ENCODE peak calls at places on chromosomes 16 and 17, in ten cellular contexts. One of them, this sample, is unnamed.

GRCh38 chr17:82927661-82928601 is 88.1 kb upstream of the ZNF750 start:
- DNase-seq in nephron progenitor cell: no peak
- DNase-seq in esophagus squamous epithelium: no peak
- DNase-seq in uterus: no peak
- DNase-seq in lower lobe of right lung: peak
- DNase-seq in cardiac muscle cell: no peak
- DNase-seq in fibroblast of lung: peak
- DNase-seq in epithelial cell of proximal tubule: no peak
- DNase-seq in transverse colon: no peak
- DNase-seq in HFF-Myc: no peak
- DNase-seq in this sample: no peak

GRCh38 chr16:1612320-1613111 is at the start of gene CRAMP1:
- DNase-seq in nephron progenitor cell: peak
- DNase-seq in esophagus squamous epithelium: no peak
- DNase-seq in uterus: no peak
- DNase-seq in lower lobe of right lung: no peak
- DNase-seq in cardiac muscle cell: peak
- DNase-seq in fibroblast of lung: peak
- DNase-seq in epithelial cell of proximal tubule: no peak
- DNase-seq in transverse colon: peak
- DNase-seq in HFF-Myc: no peak
- DNase-seq in this sample: peak

GRCh38 chr17:18185832-18186231 is 2.2 kb downstream of the ALKBH5 start:
- DNase-seq in nephron progenitor cell: no peak
- DNase-seq in esophagus squamous epithelium: no peak
- DNase-seq in uterus: no peak
- DNase-seq in lower lobe of right lung: no peak
- DNase-seq in cardiac muscle cell: no peak
- DNase-seq in fibroblast of lung: peak
- DNase-seq in epithelial cell of proximal tubule: no peak
- DNase-seq in transverse colon: no peak
- DNase-seq in HFF-Myc: no peak
- DNase-seq in this sample: no peak

GRCh38 chr16:78659216-78659615 is 559.8 kb downstream of the WWOX start:
- DNase-seq in nephron progenitor cell: no peak
- DNase-seq in esophagus squamous epithelium: no peak
- DNase-seq in uterus: no peak
- DNase-seq in lower lobe of right lung: no peak
- DNase-seq in cardiac muscle cell: no peak
- DNase-seq in fibroblast of lung: no peak
- DNase-seq in epithelial cell of proximal tubule: no peak
- DNase-seq in transverse colon: no peak
- DNase-seq in HFF-Myc: no peak
- DNase-seq in this sample: no peak

GRCh38 chr17:79041041-79041570 is 17.1 kb downstream of the C1QTNF1 start:
- DNase-seq in nephron progenitor cell: no peak
- DNase-seq in esophagus squamous epithelium: no peak
- DNase-seq in uterus: no peak
- DNase-seq in lower lobe of right lung: no peak
- DNase-seq in cardiac muscle cell: no peak
- DNase-seq in fibroblast of lung: no peak
- DNase-seq in epithelial cell of proximal tubule: no peak
- DNase-seq in transverse colon: no peak
- DNase-seq in HFF-Myc: no peak
- DNase-seq in this sample: no peak

GRCh38 chr17:21756856-21757619 is 64.7 kb downstream of the KCNJ18 start:
- DNase-seq in nephron progenitor cell: no peak
- DNase-seq in esophagus squamous epithelium: no peak
- DNase-seq in uterus: no peak
- DNase-seq in lower lobe of right lung: no peak
- DNase-seq in cardiac muscle cell: no peak
- DNase-seq in fibroblast of lung: no peak
- DNase-seq in epithelial cell of proximal tubule: no peak
- DNase-seq in transverse colon: no peak
- DNase-seq in HFF-Myc: no peak
- DNase-seq in this sample: no peak

GRCh38 chr17:71516149-71516548 is 604.7 kb upstream of the SOX9 start:
- DNase-seq in nephron progenitor cell: no peak
- DNase-seq in esophagus squamous epithelium: no peak
- DNase-seq in uterus: no peak
- DNase-seq in lower lobe of right lung: no peak
- DNase-seq in cardiac muscle cell: no peak
- DNase-seq in fibroblast of lung: no peak
- DNase-seq in epithelial cell of proximal tubule: no peak
- DNase-seq in transverse colon: no peak
- DNase-seq in HFF-Myc: no peak
- DNase-seq in this sample: no peak

GRCh38 chr16:75080205-75081029 is 36.2 kb downstream of the LDHD start:
- DNase-seq in nephron progenitor cell: no peak
- DNase-seq in esophagus squamous epithelium: no peak
- DNase-seq in uterus: no peak
- DNase-seq in lower lobe of right lung: no peak
- DNase-seq in cardiac muscle cell: peak
- DNase-seq in fibroblast of lung: peak
- DNase-seq in epithelial cell of proximal tubule: no peak
- DNase-seq in transverse colon: no peak
- DNase-seq in HFF-Myc: no peak
- DNase-seq in this sample: no peak

GRCh38 chr16:17450291-17450690 is 20.5 kb downstream of the XYLT1 start:
- DNase-seq in nephron progenitor cell: no peak
- DNase-seq in esophagus squamous epithelium: no peak
- DNase-seq in uterus: no peak
- DNase-seq in lower lobe of right lung: no peak
- DNase-seq in cardiac muscle cell: no peak
- DNase-seq in fibroblast of lung: no peak
- DNase-seq in epithelial cell of proximal tubule: no peak
- DNase-seq in transverse colon: no peak
- DNase-seq in HFF-Myc: no peak
- DNase-seq in this sample: no peak

GRCh38 chr16:87507351-87508069 is 14.7 kb upstream of the ZCCHC14 start:
- DNase-seq in nephron progenitor cell: no peak
- DNase-seq in esophagus squamous epithelium: no peak
- DNase-seq in uterus: no peak
- DNase-seq in lower lobe of right lung: no peak
- DNase-seq in cardiac muscle cell: peak
- DNase-seq in fibroblast of lung: no peak
- DNase-seq in epithelial cell of proximal tubule: peak
- DNase-seq in transverse colon: no peak
- DNase-seq in HFF-Myc: no peak
- DNase-seq in this sample: no peak

GRCh38 chr17:80826955-80827645 is 164.5 kb upstream of the CHMP6 start:
- DNase-seq in nephron progenitor cell: no peak
- DNase-seq in esophagus squamous epithelium: no peak
- DNase-seq in uterus: peak
- DNase-seq in lower lobe of right lung: no peak
- DNase-seq in cardiac muscle cell: peak
- DNase-seq in fibroblast of lung: peak
- DNase-seq in epithelial cell of proximal tubule: no peak
- DNase-seq in transverse colon: no peak
- DNase-seq in HFF-Myc: peak
- DNase-seq in this sample: no peak

GRCh38 chr16:71230122-71230845 is at the start of gene HYDIN:
- DNase-seq in nephron progenitor cell: peak
- DNase-seq in esophagus squamous epithelium: no peak
- DNase-seq in uterus: no peak
- DNase-seq in lower lobe of right lung: peak
- DNase-seq in cardiac muscle cell: peak
- DNase-seq in fibroblast of lung: peak
- DNase-seq in epithelial cell of proximal tubule: peak
- DNase-seq in transverse colon: peak
- DNase-seq in HFF-Myc: peak
- DNase-seq in this sample: peak

GRCh38 chr17:66841328-66841727 is 6.4 kb downstream of the CACNG5 start:
- DNase-seq in nephron progenitor cell: no peak
- DNase-seq in esophagus squamous epithelium: no peak
- DNase-seq in uterus: no peak
- DNase-seq in lower lobe of right lung: no peak
- DNase-seq in cardiac muscle cell: no peak
- DNase-seq in fibroblast of lung: no peak
- DNase-seq in epithelial cell of proximal tubule: no peak
- DNase-seq in transverse colon: no peak
- DNase-seq in HFF-Myc: no peak
- DNase-seq in this sample: peak

GRCh38 chr17:58832514-58832913 is 76.9 kb downstream of the PPM1E start:
- DNase-seq in nephron progenitor cell: no peak
- DNase-seq in esophagus squamous epithelium: no peak
- DNase-seq in uterus: no peak
- DNase-seq in lower lobe of right lung: no peak
- DNase-seq in cardiac muscle cell: no peak
- DNase-seq in fibroblast of lung: no peak
- DNase-seq in epithelial cell of proximal tubule: no peak
- DNase-seq in transverse colon: no peak
- DNase-seq in HFF-Myc: no peak
- DNase-seq in this sample: no peak

GRCh38 chr16:6484121-6484520 is 848.5 kb upstream of the RBFOX1 start:
- DNase-seq in nephron progenitor cell: no peak
- DNase-seq in esophagus squamous epithelium: no peak
- DNase-seq in uterus: no peak
- DNase-seq in lower lobe of right lung: no peak
- DNase-seq in cardiac muscle cell: no peak
- DNase-seq in fibroblast of lung: no peak
- DNase-seq in epithelial cell of proximal tubule: no peak
- DNase-seq in transverse colon: no peak
- DNase-seq in HFF-Myc: no peak
- DNase-seq in this sample: no peak

GRCh38 chr17:64358261-64358788 is 32.3 kb downstream of the PECAM1 start:
- DNase-seq in nephron progenitor cell: no peak
- DNase-seq in esophagus squamous epithelium: no peak
- DNase-seq in uterus: no peak
- DNase-seq in lower lobe of right lung: no peak
- DNase-seq in cardiac muscle cell: no peak
- DNase-seq in fibroblast of lung: peak
- DNase-seq in epithelial cell of proximal tubule: no peak
- DNase-seq in transverse colon: no peak
- DNase-seq in HFF-Myc: no peak
- DNase-seq in this sample: no peak

GRCh38 chr16:82631701-82632685 is 5.2 kb downstream of the CDH13 start:
- DNase-seq in nephron progenitor cell: no peak
- DNase-seq in esophagus squamous epithelium: no peak
- DNase-seq in uterus: no peak
- DNase-seq in lower lobe of right lung: no peak
- DNase-seq in cardiac muscle cell: no peak
- DNase-seq in fibroblast of lung: no peak
- DNase-seq in epithelial cell of proximal tubule: no peak
- DNase-seq in transverse colon: no peak
- DNase-seq in HFF-Myc: no peak
- DNase-seq in this sample: no peak
- TF ChIP-seq CTCF in nephron progenitor cell: no peak
- TF ChIP-seq CTCF in esophagus squamous epithelium: no peak
- TF ChIP-seq CTCF in uterus: no peak
- TF ChIP-seq CTCF in lower lobe of right lung: no peak
- TF ChIP-seq CTCF in cardiac muscle cell: peak
- TF ChIP-seq CTCF in fibroblast of lung: peak
- TF ChIP-seq CTCF in epithelial cell of proximal tubule: peak
- TF ChIP-seq CTCF in transverse colon: no peak
- TF ChIP-seq CTCF in HFF-Myc: peak
- TF ChIP-seq CTCF in this sample: no peak

GRCh38 chr16:67170168-67170947 is at the start of gene NOL3:
- DNase-seq in nephron progenitor cell: peak
- DNase-seq in esophagus squamous epithelium: peak
- DNase-seq in uterus: peak
- DNase-seq in lower lobe of right lung: peak
- DNase-seq in cardiac muscle cell: peak
- DNase-seq in fibroblast of lung: peak
- DNase-seq in epithelial cell of proximal tubule: no peak
- DNase-seq in transverse colon: peak
- DNase-seq in HFF-Myc: no peak
- DNase-seq in this sample: peak
- TF ChIP-seq CTCF in nephron progenitor cell: no peak
- TF ChIP-seq CTCF in esophagus squamous epithelium: no peak
- TF ChIP-seq CTCF in uterus: no peak
- TF ChIP-seq CTCF in lower lobe of right lung: no peak
- TF ChIP-seq CTCF in cardiac muscle cell: no peak
- TF ChIP-seq CTCF in fibroblast of lung: no peak
- TF ChIP-seq CTCF in epithelial cell of proximal tubule: no peak
- TF ChIP-seq CTCF in transverse colon: no peak
- TF ChIP-seq CTCF in HFF-Myc: no peak
- TF ChIP-seq CTCF in this sample: no peak

GRCh38 chr17:11503292-11503691 is 95.0 kb upstream of the DNAH9 start:
- DNase-seq in nephron progenitor cell: no peak
- DNase-seq in esophagus squamous epithelium: no peak
- DNase-seq in uterus: no peak
- DNase-seq in lower lobe of right lung: no peak
- DNase-seq in cardiac muscle cell: no peak
- DNase-seq in fibroblast of lung: no peak
- DNase-seq in epithelial cell of proximal tubule: no peak
- DNase-seq in transverse colon: no peak
- DNase-seq in HFF-Myc: no peak
- DNase-seq in this sample: no peak
- TF ChIP-seq CTCF in nephron progenitor cell: no peak
- TF ChIP-seq CTCF in esophagus squamous epithelium: no peak
- TF ChIP-seq CTCF in uterus: no peak
- TF ChIP-seq CTCF in lower lobe of right lung: no peak
- TF ChIP-seq CTCF in cardiac muscle cell: no peak
- TF ChIP-seq CTCF in fibroblast of lung: no peak
- TF ChIP-seq CTCF in epithelial cell of proximal tubule: no peak
- TF ChIP-seq CTCF in transverse colon: no peak
- TF ChIP-seq CTCF in HFF-Myc: no peak
- TF ChIP-seq CTCF in this sample: no peak

DNA sequence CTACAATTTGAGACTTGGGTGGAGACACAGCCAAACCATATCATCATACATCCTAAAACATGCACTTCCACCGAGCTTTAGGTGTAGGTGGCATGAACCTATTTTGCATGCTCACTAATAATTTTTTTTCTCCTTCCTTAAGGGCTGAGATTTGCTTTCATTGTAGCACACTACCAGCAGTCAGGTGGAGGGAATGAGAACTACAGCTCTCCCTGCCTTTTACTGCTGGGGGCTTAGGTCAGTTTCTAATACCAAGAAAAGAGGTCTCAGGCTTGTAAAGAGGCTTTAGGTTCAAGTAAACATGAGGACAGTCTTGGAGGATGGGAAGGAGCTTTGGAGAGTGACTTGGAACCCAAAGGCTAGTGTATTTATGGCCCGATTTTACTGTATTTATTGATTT is 22.0 kb downstream of the CFAP20 start:
- DNase-seq in nephron progenitor cell: no peak
- DNase-seq in esophagus squamous epithelium: no peak
- DNase-seq in uterus: no peak
- DNase-seq in lower lobe of right lung: no peak
- DNase-seq in cardiac muscle cell: no peak
- DNase-seq in fibroblast of lung: no peak
- DNase-seq in epithelial cell of proximal tubule: no peak
- DNase-seq in transverse colon: no peak
- DNase-seq in HFF-Myc: no peak
- DNase-seq in this sample: no peak
- TF ChIP-seq CTCF in nephron progenitor cell: no peak
- TF ChIP-seq CTCF in esophagus squamous epithelium: no peak
- TF ChIP-seq CTCF in uterus: no peak
- TF ChIP-seq CTCF in lower lobe of right lung: no peak
- TF ChIP-seq CTCF in cardiac muscle cell: no peak
- TF ChIP-seq CTCF in fibroblast of lung: peak
- TF ChIP-seq CTCF in epithelial cell of proximal tubule: peak
- TF ChIP-seq CTCF in transverse colon: no peak
- TF ChIP-seq CTCF in HFF-Myc: no peak
- TF ChIP-seq CTCF in this sample: no peak

This sample was measured in Calu3.